ENCODE peak calls at places on chromosomes 12 and 14, in ten cellular contexts. Q, J, C, Z, M, E, P, T, X and K are unnamed samples. For H3K36me3 and H3K4me1, the result is how much of the 10 kb centered on the place peaks cover.

GRCh38 chr14:102209224-102209966 is 69.7 kb downstream of the WDR20 start:
- DNase-seq in Q (peak), J (no peak), C (peak), Z (no peak), M (no peak), E (peak), P (peak), T (no peak), X (no peak), K (no peak)

GRCh38 chr12:113208041-113208934 is 13.0 kb upstream of the TPCN1 start:
- DNase-seq in Q (peak), J (no peak), C (no peak), Z (no peak), M (peak), E (peak), P (peak), T (no peak), X (peak), K (no peak)

GRCh38 chr12:111447571-111448265 is 42.0 kb downstream of the SH2B3 start:
- DNase-seq in Q (no peak), J (peak), C (peak), Z (peak), M (no peak), E (peak), P (no peak), T (no peak), X (no peak), K (peak)

GRCh38 chr14:75724414-75725204 is 63.6 kb downstream of the TTLL5 start:
- DNase-seq in Q (no peak), J (no peak), C (no peak), Z (no peak), M (no peak), E (no peak), P (no peak), T (no peak), X (no peak), K (no peak)

GRCh38 chr12:1131811-1132224 is 140.8 kb downstream of the ERC1 start:
- DNase-seq in Q (no peak), J (no peak), C (no peak), Z (no peak), M (peak), E (no peak), P (no peak), T (no peak), X (no peak), K (no peak)

GRCh38 chr12:6038160-6038559 is 86.3 kb downstream of the VWF start:
- DNase-seq in Q (no peak), J (no peak), C (no peak), Z (no peak), M (peak), E (peak), P (no peak), T (no peak), X (peak), K (no peak)

GRCh38 chr14:54637270-54637669 is 70.3 kb downstream of the SAMD4A start:
- DNase-seq in Q (no peak), J (no peak), C (no peak), Z (no peak), M (no peak), E (peak), P (no peak), T (no peak), X (no peak), K (no peak)

GRCh38 chr14:103391048-103391447 is 5.8 kb downstream of the MARK3 start:
- DNase-seq in Q (no peak), J (no peak), C (no peak), Z (no peak), M (peak), E (no peak), P (peak), T (no peak), X (peak), K (no peak)

GRCh38 chr14:82394916-82395315 is 861.3 kb upstream of the SEL1L start:
- DNase-seq in Q (no peak), J (no peak), C (no peak), Z (no peak), M (no peak), E (no peak), P (no peak), T (no peak), X (no peak), K (no peak)

GRCh38 chr14:28766505-28767238 is at the start of gene FOXG1:
- DNase-seq in Q (no peak), J (no peak), C (no peak), Z (peak), M (no peak), E (peak), P (no peak), T (peak), X (no peak), K (no peak)

GRCh38 chr12:100348657-100349454 is 8.0 kb upstream of the SLC17A8 start:
- DNase-seq in Q (no peak), J (no peak), C (no peak), Z (no peak), M (peak), E (no peak), P (no peak), T (no peak), X (no peak), K (no peak)

GRCh38 chr14:35985504-35986218 is 159.5 kb downstream of the BRMS1L start:
- DNase-seq in Q (no peak), J (no peak), C (no peak), Z (no peak), M (no peak), E (no peak), P (no peak), T (no peak), X (no peak), K (no peak)
- TF ChIP-seq CTCF in Q (no peak), J (no peak), C (no peak), Z (no peak), M (no peak), E (no peak), P (no peak), T (no peak), X (no peak), K (no peak)

GRCh38 chr14:64387232-64387737 is 868 bp upstream of the MTHFD1 start:
- DNase-seq in Q (no peak), J (no peak), C (no peak), Z (no peak), M (no peak), E (no peak), P (peak), T (no peak), X (no peak), K (peak)

GRCh38 chr14:64391986-64392385 is 3.8 kb downstream of the MTHFD1 start:
- DNase-seq in Q (no peak), J (no peak), C (no peak), Z (no peak), M (no peak), E (no peak), P (no peak), T (no peak), X (no peak), K (no peak)

GRCh38 chr14:64388533-64389243 is 535 bp downstream of the MTHFD1 start:
- DNase-seq in Q (peak), J (no peak), C (no peak), Z (no peak), M (no peak), E (no peak), P (peak), T (no peak), X (peak), K (no peak)

GRCh38 chr14:64391113-64391725 is 3.1 kb downstream of the MTHFD1 start:
- DNase-seq in Q (no peak), J (no peak), C (no peak), Z (no peak), M (no peak), E (peak), P (no peak), T (no peak), X (no peak), K (no peak)

GRCh38 chr14:64387738-64388532 is at the start of gene MTHFD1:
- DNase-seq in Q (peak), J (peak), C (peak), Z (peak), M (peak), E (peak), P (peak), T (peak), X (peak), K (peak)
- H3K36me3 ChIP-seq in Q (under half), J (under half), C (under half), Z (under half), M (under half), E (under half), P (under half), T (under half), X (under half), K (under half)

GRCh38 chr12:120849765-120850164 is 54.4 kb downstream of the SPPL3 start:
- DNase-seq in Q (no peak), J (no peak), C (no peak), Z (no peak), M (no peak), E (no peak), P (no peak), T (no peak), X (no peak), K (no peak)

GRCh38 chr12:120845696-120846095 is 58.5 kb downstream of the SPPL3 start:
- DNase-seq in Q (no peak), J (no peak), C (no peak), Z (no peak), M (no peak), E (no peak), P (no peak), T (no peak), X (no peak), K (no peak)

GRCh38 chr12:120846721-120847120 is 57.4 kb downstream of the SPPL3 start:
- DNase-seq in Q (no peak), J (no peak), C (no peak), Z (no peak), M (no peak), E (no peak), P (no peak), T (no peak), X (no peak), K (no peak)

GRCh38 chr12:120844768-120845449 is 59.2 kb downstream of the SPPL3 start:
- DNase-seq in Q (no peak), J (no peak), C (no peak), Z (peak), M (no peak), E (no peak), P (no peak), T (no peak), X (no peak), K (no peak)

DNA sequence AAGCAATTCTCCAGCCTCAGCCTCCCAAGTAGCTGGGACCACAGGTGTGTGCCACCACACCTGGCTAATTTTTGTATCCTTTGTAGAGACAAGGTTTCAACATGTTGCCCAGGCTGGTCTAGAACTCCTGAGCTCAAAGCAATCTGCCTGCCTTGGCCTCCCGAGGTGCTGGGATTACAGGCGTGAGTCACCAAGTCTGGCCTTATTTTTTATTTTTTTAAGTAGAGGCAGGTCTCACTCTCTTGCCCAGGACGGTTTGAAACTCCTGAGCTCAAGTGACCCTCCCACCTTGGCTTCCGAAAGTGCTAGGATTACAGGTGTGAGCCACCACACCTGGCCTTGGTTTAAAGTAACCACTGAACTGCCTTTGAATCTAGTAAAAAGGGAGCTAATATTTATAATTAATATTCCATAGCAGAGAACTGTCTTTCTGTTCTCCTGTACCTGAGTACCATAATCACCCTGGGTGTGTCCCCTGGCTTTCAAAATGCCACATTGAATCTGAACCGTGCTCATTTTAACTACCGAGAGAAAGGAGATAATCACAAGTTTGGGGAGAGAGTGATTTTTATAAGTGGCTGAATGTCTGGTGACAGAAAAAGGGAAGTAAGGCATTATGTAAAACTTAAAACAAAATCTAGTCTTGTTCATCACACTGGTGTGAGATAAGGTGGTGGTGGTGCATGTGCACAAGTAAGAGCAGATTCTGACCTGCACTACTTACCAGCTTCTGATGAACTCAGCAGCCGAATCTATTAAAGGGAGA is 56.6 kb downstream of the SPPL3 start:
- DNase-seq in Q (no peak), J (no peak), C (no peak), Z (no peak), M (peak), E (no peak), P (no peak), T (no peak), X (peak), K (no peak)
- H3K4me1 ChIP-seq in Q (half or more), J (under half), C (under half), Z (half or more), M (half or more), E (under half), P (under half), T (under half), X (under half), K (under half)

GRCh38 chr12:123808167-123808566 is 46.1 kb downstream of the DNAH10 start:
- DNase-seq in Q (no peak), J (no peak), C (no peak), Z (no peak), M (no peak), E (peak), P (no peak), T (no peak), X (no peak), K (no peak)
- TF ChIP-seq CTCF in Q (no peak), J (no peak), C (no peak), Z (no peak), M (no peak), E (peak), P (no peak), T (no peak), X (no peak), K (peak)

DNA sequence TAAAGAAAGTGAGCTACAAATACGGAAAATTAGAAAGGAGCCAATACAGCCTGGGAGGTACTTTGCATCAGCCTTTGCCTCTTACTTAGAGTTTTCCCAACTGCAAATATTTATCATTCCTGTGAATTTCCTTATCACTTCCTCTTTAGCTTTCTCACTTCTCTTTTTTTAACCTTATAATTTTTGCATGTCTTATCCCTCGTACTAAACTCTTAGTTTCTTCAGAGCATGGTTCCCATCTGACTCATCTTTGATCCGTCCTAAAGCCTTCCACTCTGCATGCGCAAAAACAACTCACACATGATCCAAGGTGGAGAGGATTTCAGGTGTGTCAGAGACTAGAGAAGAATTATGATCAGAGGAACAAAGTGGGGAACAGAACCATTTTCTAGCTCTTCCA is 9.6 kb upstream of the SNAPC1 start:
- DNase-seq in Q (no peak), J (no peak), C (no peak), Z (no peak), M (no peak), E (no peak), P (no peak), T (no peak), X (no peak), K (no peak)
- H3K36me3 ChIP-seq in Q (under half), J (under half), C (under half), Z (under half), M (under half), E (under half), P (under half), T (under half), X (under half), K (under half)

DNA sequence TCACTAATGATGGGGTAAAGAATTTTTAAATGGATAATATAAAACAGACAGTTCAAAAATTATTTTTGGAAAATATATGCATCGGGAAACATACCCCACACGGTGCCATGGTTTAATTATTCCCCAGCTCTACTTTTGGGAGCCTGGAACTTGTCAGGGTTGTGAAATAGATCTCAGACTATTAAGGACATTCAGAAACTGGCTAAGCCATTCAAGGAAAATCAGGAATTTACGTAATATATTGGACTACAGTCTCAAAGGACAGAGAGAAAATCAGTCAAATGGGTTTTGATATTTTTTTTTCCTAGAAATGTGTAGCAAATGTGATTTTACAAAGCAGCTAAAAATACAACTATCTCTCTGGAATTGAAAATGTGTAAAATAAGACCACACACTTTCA is 57.6 kb upstream of the MON2 start:
- DNase-seq in Q (no peak), J (no peak), C (no peak), Z (no peak), M (no peak), E (no peak), P (no peak), T (no peak), X (no peak), K (no peak)
- H3K4me1 ChIP-seq in Q (under half), J (under half), C (under half), Z (under half), M (under half), E (under half), P (under half), T (under half), X (under half), K (under half)

DNA sequence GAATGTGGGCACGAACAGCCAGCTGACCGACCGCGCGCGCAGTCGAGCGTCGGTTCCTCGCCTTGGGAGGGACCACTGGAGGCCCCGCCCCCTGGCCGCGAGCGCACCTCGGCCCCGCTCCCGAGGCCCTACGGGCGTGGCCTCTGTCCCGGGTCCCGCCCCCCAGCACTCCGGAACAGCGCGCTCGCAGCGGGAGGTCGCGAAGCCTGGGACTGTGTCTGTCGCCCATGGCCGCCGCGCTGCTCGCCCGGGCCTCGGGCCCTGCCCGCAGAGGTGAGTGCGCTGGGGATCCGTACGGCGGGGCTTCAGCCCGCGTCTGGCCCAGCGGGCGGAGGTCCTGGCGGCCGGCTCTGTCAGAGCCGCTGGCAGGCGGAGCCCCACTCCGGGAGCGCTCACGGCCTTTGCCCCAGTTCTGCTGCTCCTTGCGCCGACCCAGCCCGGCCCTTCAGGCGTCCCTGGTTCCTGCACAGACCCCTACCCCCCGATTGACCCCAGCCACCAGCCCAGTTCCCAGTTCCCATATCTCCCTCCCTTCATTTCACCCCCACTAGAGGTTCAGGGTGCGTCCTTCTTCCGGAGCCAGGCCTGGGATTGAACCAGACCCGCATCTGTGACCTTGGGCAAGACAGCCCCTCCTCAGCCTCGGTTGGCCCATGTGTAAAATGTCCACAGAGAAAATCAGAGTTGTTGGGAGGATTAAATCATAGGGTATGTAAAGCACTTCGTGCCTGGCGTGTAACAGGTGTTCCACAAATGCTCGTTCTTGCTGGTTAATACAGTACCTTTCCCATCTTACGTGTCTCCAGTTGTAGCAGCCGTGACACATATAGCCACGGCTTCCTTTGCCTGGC is at the start of gene ACADS:
- DNase-seq in Q (peak), J (peak), C (peak), Z (peak), M (peak), E (peak), P (peak), T (peak), X (peak), K (peak)
- TF ChIP-seq CTCF in Q (no peak), J (peak), C (no peak), Z (no peak), M (no peak), E (peak), P (no peak), T (no peak), X (peak), K (no peak)

GRCh38 chr14:23090254-23090636 is 4.7 kb downstream of the ACIN1 start:
- DNase-seq in Q (no peak), J (no peak), C (no peak), Z (no peak), M (no peak), E (no peak), P (no peak), T (no peak), X (no peak), K (no peak)

GRCh38 chr14:23086565-23086964 is 8.4 kb downstream of the ACIN1 start:
- DNase-seq in Q (no peak), J (no peak), C (no peak), Z (no peak), M (no peak), E (no peak), P (no peak), T (no peak), X (no peak), K (no peak)

GRCh38 chr14:23093104-23093503 is 1.8 kb downstream of the ACIN1 start:
- DNase-seq in Q (no peak), J (no peak), C (no peak), Z (no peak), M (no peak), E (no peak), P (no peak), T (no peak), X (no peak), K (no peak)

GRCh38 chr14:23091294-23092225 is 3.4 kb downstream of the ACIN1 start:
- DNase-seq in Q (peak), J (no peak), C (no peak), Z (no peak), M (no peak), E (no peak), P (no peak), T (no peak), X (no peak), K (no peak)

GRCh38 chr14:23089498-23090253 is 5.3 kb downstream of the ACIN1 start:
- DNase-seq in Q (peak), J (no peak), C (peak), Z (no peak), M (no peak), E (no peak), P (no peak), T (no peak), X (no peak), K (no peak)
- H3K36me3 ChIP-seq in Q (half or more), J (under half), C (half or more), Z (under half), M (under half), E (half or more), P (under half), T (under half), X (half or more), K (half or more)

GRCh38 chr12:131942671-131943070 is 7.1 kb upstream of the EP400 start:
- DNase-seq in Q (peak), J (no peak), C (peak), Z (no peak), M (no peak), E (no peak), P (no peak), T (peak), X (no peak), K (no peak)
- H3K4me1 ChIP-seq in Q (under half), J (under half), C (under half), Z (under half), M (under half), E (under half), P (under half), T (under half), X (under half), K (under half)

GRCh38 chr12:78571953-78572352 is 292.6 kb upstream of the SYT1 start:
- DNase-seq in Q (no peak), J (no peak), C (no peak), Z (no peak), M (no peak), E (peak), P (no peak), T (peak), X (no peak), K (no peak)
- TF ChIP-seq CTCF in Q (no peak), J (no peak), C (no peak), Z (no peak), M (no peak), E (peak), P (no peak), T (no peak), X (no peak), K (no peak)